ENCODE peak calls at places on chromosomes 12 and 14, in six cellular contexts. B, P, S, O, F and K are unnamed samples.

GRCh38 chr14:28773917-28774691 is 7.5 kb downstream of the FOXG1 start:
- DNase-seq in O (no peak), B (no peak), S (peak; percentile 57), F (peak; percentile 92), P (no peak), K (no peak)

GRCh38 chr12:51827925-51828818 is 20.3 kb downstream of the FIGNL2 start:
- DNase-seq in O (no peak), P (peak; percentile 29), S (peak; percentile 87), B (peak; percentile 32), F (no peak), K (no peak)

GRCh38 chr12:3473171-3473570 is 17.8 kb upstream of the PRMT8 start:
- DNase-seq in P (no peak), B (no peak), F (no peak), S (no peak), O (no peak), K (no peak)

GRCh38 chr12:119178544-119179334 is at the start of gene HSPB8:
- DNase-seq in F (peak; percentile 47), O (peak; percentile 91), P (peak; percentile 9), S (peak; percentile 92), B (peak; percentile 88), K (peak; percentile 72)

GRCh38 chr14:80634106-80634758 is 307.3 kb downstream of the CEP128 start:
- DNase-seq in S (peak; percentile 15), F (no peak), P (no peak), B (no peak), O (no peak), K (no peak)

GRCh38 chr12:87332987-87333761 is 696.0 kb downstream of the C12orf50 start:
- DNase-seq in B (no peak), S (no peak), F (no peak), O (no peak), P (no peak), K (no peak)

GRCh38 chr12:19085090-19085489 is 44.4 kb upstream of the PLEKHA5 start:
- DNase-seq in F (no peak), S (peak; percentile 15), P (no peak), O (no peak), B (no peak), K (no peak)

GRCh38 chr14:98227000-98227726 is 1044.8 kb downstream of the BCL11B start:
- DNase-seq in P (no peak), O (no peak), S (no peak), F (no peak), B (no peak), K (no peak)

GRCh38 chr14:54981698-54982097 is 45.2 kb downstream of the WDHD1 start:
- DNase-seq in B (no peak), P (no peak), F (no peak), S (peak; percentile 4), O (no peak), K (no peak)

GRCh38 chr12:66061076-66061475 is 69.5 kb downstream of the LLPH start:
- DNase-seq in B (no peak), F (no peak), O (no peak), S (no peak), P (no peak), K (no peak)

GRCh38 chr12:74538491-74539258 is 1.0 kb downstream of the ATXN7L3B start:
- DNase-seq in S (peak; percentile 11), F (no peak), P (no peak), B (peak; percentile 9), O (no peak), K (no peak)

GRCh38 chr12:72179841-72180240 is 92.3 kb upstream of the TRHDE start:
- DNase-seq in B (no peak), O (no peak), F (no peak), P (no peak), S (no peak), K (no peak)

GRCh38 chr12:85279449-85280137 is 427 bp upstream of the ALX1 start:
- DNase-seq in B (no peak), S (peak; percentile 1), O (no peak), P (no peak), F (peak; percentile 71), K (no peak)

GRCh38 chr14:38257500-38257899 is 1.6 kb upstream of the CLEC14A start:
- DNase-seq in F (no peak), O (no peak), B (no peak), P (no peak), S (peak; percentile 22), K (no peak)

GRCh38 chr12:59911516-59911915 is 315.7 kb downstream of the SLC16A7 start:
- DNase-seq in P (no peak), S (no peak), O (no peak), B (no peak), F (no peak), K (no peak)

GRCh38 chr14:55689971-55690871 is 110.2 kb downstream of the KTN1 start:
- DNase-seq in F (peak; percentile 33), S (no peak), O (no peak), P (no peak), B (no peak), K (no peak)

GRCh38 chr14:99595034-99595433 is 9.0 kb downstream of the CCDC85C start:
- DNase-seq in F (no peak), B (no peak), O (no peak), P (no peak), S (no peak), K (no peak)

GRCh38 chr14:52879958-52880357 is 70.9 kb downstream of the FERMT2 start:
- DNase-seq in B (no peak), P (no peak), F (no peak), S (peak; percentile 82), O (no peak), K (no peak)

GRCh38 chr14:67517083-67517482 is 16.0 kb upstream of the PLEKHH1 start:
- DNase-seq in F (peak; percentile 74), O (no peak), S (peak; percentile 42), B (no peak), P (no peak), K (peak; percentile 56)

GRCh38 chr12:98803468-98804209 is 158.5 kb downstream of the APAF1 start:
- DNase-seq in P (no peak), B (no peak), F (no peak), O (no peak), S (no peak), K (no peak)

GRCh38 chr14:92135269-92135668 is 13.5 kb downstream of the CPSF2 start:
- DNase-seq in F (peak; percentile 4), B (no peak), P (no peak), S (peak; percentile 27), O (no peak), K (no peak)

DNA sequence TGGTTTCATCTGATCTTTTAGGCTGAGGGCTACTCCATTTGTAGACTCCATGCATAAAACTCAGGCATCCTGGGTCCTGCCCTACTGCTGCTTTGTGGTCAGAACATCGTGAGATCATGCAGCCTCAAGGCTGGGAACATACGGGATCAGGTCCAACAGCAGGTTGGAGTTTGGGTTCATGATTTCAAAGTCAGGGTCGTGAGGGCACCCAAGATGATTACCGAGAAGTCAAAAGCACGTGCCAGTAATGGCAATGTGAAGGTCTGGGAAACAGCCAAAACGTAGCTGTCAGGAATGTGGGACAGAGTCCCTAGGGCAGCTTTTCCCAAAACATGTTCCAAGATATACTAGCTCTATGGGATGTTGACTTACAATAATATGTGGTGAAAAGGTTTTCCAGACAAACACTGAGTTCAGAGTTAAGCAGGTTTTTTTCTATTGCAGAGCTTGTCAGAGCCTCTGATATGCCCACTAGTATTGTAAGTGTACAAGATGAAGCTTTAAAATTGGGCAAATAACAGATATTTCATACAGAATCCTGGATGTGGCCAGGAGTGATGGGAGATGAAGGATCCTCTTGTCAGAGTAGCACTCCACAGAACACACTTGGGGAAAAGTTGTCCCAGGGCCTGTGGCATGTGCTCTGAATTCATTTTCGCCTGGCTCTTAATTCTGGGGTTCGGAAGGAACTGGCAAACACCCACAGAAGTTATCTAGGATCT is 130.2 kb upstream of the DNM1L start:
- DNase-seq in S (peak; percentile 93), O (peak; percentile 70), B (no peak), P (no peak), F (no peak), K (no peak)
- H3K27ac ChIP-seq in S (peak overlapping the region; percentile 58), O (no peak overlapping the region), B (no peak overlapping the region), P (no peak overlapping the region), F (no peak overlapping the region), K (peak overlapping the region; percentile 2)

GRCh38 chr12:57133013-57133569 is 4.8 kb downstream of the LRP1 start:
- DNase-seq in S (peak; percentile 74), O (no peak), P (no peak), F (peak; percentile 28), B (no peak), K (no peak)
- H3K27ac ChIP-seq in S (peak overlapping the region; percentile 85), O (peak overlapping the region; percentile 47), P (no peak overlapping the region), F (no peak overlapping the region), B (no peak overlapping the region), K (peak overlapping the region; percentile 95)

GRCh38 chr12:105085537-105085936 is 1.3 kb upstream of the ALDH1L2 start:
- DNase-seq in O (no peak), P (no peak), F (no peak), B (no peak), S (no peak), K (no peak)

GRCh38 chr12:105083041-105083440 is 1.2 kb downstream of the ALDH1L2 start:
- DNase-seq in F (no peak), S (no peak), O (no peak), B (no peak), P (no peak), K (no peak)

GRCh38 chr12:105083551-105084105 is 630 bp downstream of the ALDH1L2 start:
- DNase-seq in S (peak; percentile 71), P (no peak), F (peak; percentile 34), B (no peak), O (peak; percentile 42), K (no peak)

GRCh38 chr12:105089817-105090216 is 5.6 kb upstream of the ALDH1L2 start:
- DNase-seq in O (no peak), B (no peak), P (no peak), F (no peak), S (no peak), K (no peak)

GRCh38 chr12:105084251-105085250 is at the start of gene ALDH1L2:
- DNase-seq in P (no peak), O (peak; percentile 79), S (peak; percentile 89), F (peak; percentile 93), B (peak; percentile 55), K (peak; percentile 63)
- H3K27ac ChIP-seq in P (peak within 1 kb of the TSS; percentile 13), O (no peak within 1 kb of the TSS), S (peak within 1 kb of the TSS; percentile 77), F (no peak within 1 kb of the TSS), B (no peak within 1 kb of the TSS), K (no peak within 1 kb of the TSS)

GRCh38 chr14:39265741-39266588 is 32.2 kb downstream of the MIA2 start:
- DNase-seq in F (no peak), O (no peak), P (peak; percentile 26), B (no peak), S (peak; percentile 48), K (no peak)

GRCh38 chr14:39264057-39264456 is 30.3 kb downstream of the MIA2 start:
- DNase-seq in F (no peak), B (no peak), S (no peak), O (no peak), P (no peak), K (no peak)

GRCh38 chr14:39264558-39264957 is 30.8 kb downstream of the MIA2 start:
- DNase-seq in O (no peak), S (peak; percentile 13), B (no peak), F (no peak), P (no peak), K (no peak)

GRCh38 chr14:39266589-39266870 is 32.8 kb downstream of the MIA2 start:
- DNase-seq in B (peak; percentile 45), F (no peak), S (peak; percentile 65), P (no peak), O (peak; percentile 55), K (peak; percentile 85)

DNA sequence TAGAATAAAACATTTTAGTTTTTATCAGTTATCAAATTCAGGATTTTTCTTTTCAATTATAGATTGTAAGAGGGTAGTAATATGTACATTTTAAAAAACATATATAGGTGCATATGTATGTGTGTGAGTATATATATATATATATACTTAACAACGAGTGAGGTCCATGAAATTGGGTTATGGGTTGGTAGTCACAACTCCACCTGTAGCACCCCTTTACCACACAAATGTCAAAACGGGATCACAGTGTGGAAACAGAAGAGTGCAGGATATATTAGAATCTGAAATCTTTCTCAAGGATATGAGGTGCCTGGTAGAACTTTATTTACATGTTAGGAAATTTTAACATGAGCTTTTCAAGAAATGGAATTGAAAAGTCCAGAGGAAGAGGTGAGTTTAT is 31.3 kb downstream of the MIA2 start:
- DNase-seq in B (no peak), F (no peak), O (no peak), P (no peak), S (peak; percentile 62), K (no peak)
- H3K27ac ChIP-seq in B (peak overlapping the region; percentile 92), F (no peak overlapping the region), O (no peak overlapping the region), P (peak overlapping the region; percentile 95), S (no peak overlapping the region), K (peak overlapping the region; percentile 97)